ENCODE peak calls at places on chromosomes 11 and 22, in ten cellular contexts. E, N, B, F, G, X, K, U, T and M are unnamed samples.

GRCh38 chr11:2378527-2379210 is 1.6 kb downstream of the CD81 start:
- DNase-seq in E (no peak), N (peak), B (no peak), F (peak), G (peak), X (peak), K (peak), U (peak), T (no peak), M (no peak)

GRCh38 chr22:17563936-17564391 is 666 bp downstream of the SLC25A18 start:
- DNase-seq in E (no peak), N (peak), B (no peak), F (no peak), G (no peak), X (peak), K (peak), U (peak), T (no peak), M (no peak)

GRCh38 chr22:29003975-29004646 is 57.5 kb downstream of the C22orf31 start:
- DNase-seq in E (peak), N (peak), B (no peak), F (no peak), G (no peak), X (no peak), K (no peak), U (no peak), T (no peak), M (no peak)

GRCh38 chr11:63639195-63639832 is 25.1 kb upstream of the PLAAT3 start:
- DNase-seq in E (no peak), N (no peak), B (no peak), F (peak), G (peak), X (no peak), K (no peak), U (no peak), T (peak), M (no peak)

GRCh38 chr11:101127699-101128570 is 1.7 kb downstream of the PGR start:
- DNase-seq in E (no peak), N (no peak), B (no peak), F (peak), G (no peak), X (peak), K (no peak), U (peak), T (no peak), M (no peak)

GRCh38 chr22:41417622-41418390 is 28.8 kb downstream of the TOB2 start:
- DNase-seq in E (no peak), N (peak), B (no peak), F (no peak), G (peak), X (peak), K (no peak), U (peak), T (no peak), M (no peak)

GRCh38 chr22:35882226-35883027 is 146.2 kb downstream of the RBFOX2 start:
- DNase-seq in E (no peak), N (no peak), B (no peak), F (no peak), G (peak), X (no peak), K (peak), U (no peak), T (no peak), M (no peak)

GRCh38 chr11:22787565-22788162 is 41.9 kb downstream of the SVIP start:
- DNase-seq in E (peak), N (peak), B (peak), F (peak), G (peak), X (no peak), K (peak), U (no peak), T (peak), M (no peak)

GRCh38 chr11:71202598-71202944 is 49.8 kb downstream of the SHANK2 start:
- DNase-seq in E (no peak), N (no peak), B (no peak), F (no peak), G (no peak), X (no peak), K (no peak), U (no peak), T (no peak), M (no peak)

GRCh38 chr11:93484716-93485115 is 58.5 kb downstream of the SMCO4 start:
- DNase-seq in E (no peak), N (no peak), B (no peak), F (no peak), G (no peak), X (no peak), K (no peak), U (no peak), T (no peak), M (no peak)

GRCh38 chr22:39388261-39389011 is 11.1 kb upstream of the TAB1 start:
- DNase-seq in E (peak), N (peak), B (peak), F (peak), G (peak), X (peak), K (peak), U (peak), T (peak), M (no peak)

GRCh38 chr11:73463359-73463758 is 87.2 kb downstream of the RELT start:
- DNase-seq in E (peak), N (no peak), B (peak), F (peak), G (no peak), X (no peak), K (peak), U (no peak), T (no peak), M (peak)

GRCh38 chr11:16788141-16789060 is 50.0 kb downstream of the C11orf58 start:
- DNase-seq in E (peak), N (peak), B (peak), F (peak), G (peak), X (peak), K (peak), U (no peak), T (peak), M (peak)

GRCh38 chr11:69744435-69744834 is 30.7 kb downstream of the FGF4 start:
- DNase-seq in E (no peak), N (no peak), B (peak), F (peak), G (peak), X (no peak), K (peak), U (no peak), T (no peak), M (no peak)

GRCh38 chr11:47467372-47467771 is 18.4 kb upstream of the RAPSN start:
- DNase-seq in E (no peak), N (peak), B (no peak), F (no peak), G (no peak), X (no peak), K (no peak), U (no peak), T (no peak), M (no peak)

DNA sequence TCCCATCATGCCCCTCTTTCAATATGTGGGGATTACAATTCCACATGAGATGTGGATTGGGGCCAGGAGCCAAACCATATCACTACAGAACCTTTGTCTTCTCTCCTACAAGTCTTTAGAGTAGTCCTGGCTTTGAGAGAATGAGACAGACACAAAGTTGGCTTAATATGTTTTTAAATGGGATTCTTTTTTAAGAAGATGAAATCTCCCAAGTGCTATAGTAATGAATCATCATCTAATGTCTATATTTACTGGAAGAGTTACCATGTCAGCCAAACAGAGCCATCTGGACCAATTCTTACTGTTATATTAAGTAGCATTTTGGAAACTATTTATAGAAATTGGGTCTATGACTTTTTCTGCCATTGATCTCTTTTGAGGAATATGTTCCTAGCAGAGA is 38.1 kb upstream of the CARD18 start:
- DNase-seq in E (peak), N (no peak), B (peak), F (peak), G (peak), X (no peak), K (peak), U (no peak), T (no peak), M (no peak)
- H3K27ac ChIP-seq in E (no peak), N (no peak), B (no peak), F (no peak), G (no peak), X (no peak), K (peak), U (no peak), T (no peak), M (no peak)

DNA sequence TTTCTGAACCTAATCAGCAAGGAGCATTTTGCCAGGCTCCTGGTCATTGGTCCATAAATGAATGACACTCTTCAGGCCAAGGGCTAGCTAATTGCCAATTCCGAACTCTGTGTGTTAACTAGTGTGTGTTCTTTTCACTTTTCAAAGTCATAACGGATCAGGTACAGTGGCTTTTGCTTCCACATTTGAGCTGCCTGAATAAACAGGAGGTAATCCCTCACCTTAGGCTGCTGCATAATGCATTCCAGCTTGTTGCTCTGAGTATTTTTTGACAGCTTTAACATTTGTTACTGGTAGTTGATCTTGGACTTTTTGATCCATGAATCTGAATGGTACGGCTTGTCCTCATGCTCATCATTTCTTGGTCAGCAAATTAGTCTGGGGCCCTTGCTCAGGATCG is 485.1 kb downstream of the CNTN5 start:
- DNase-seq in E (no peak), N (no peak), B (no peak), F (no peak), G (no peak), X (no peak), K (no peak), U (no peak), T (no peak), M (no peak)
- H3K27ac ChIP-seq in E (no peak), N (no peak), B (no peak), F (peak), G (no peak), X (no peak), K (peak), U (no peak), T (no peak), M (no peak)

GRCh38 chr11:67055812-67056211 is 835 bp upstream of the RHOD start:
- DNase-seq in E (peak), N (no peak), B (peak), F (no peak), G (no peak), X (no peak), K (no peak), U (no peak), T (no peak), M (peak)
- H3K27ac ChIP-seq in E (peak), N (no peak), B (peak), F (no peak), G (no peak), X (peak), K (no peak), U (no peak), T (no peak), M (peak)

GRCh38 chr11:119615879-119616190 is 113.2 kb downstream of the NECTIN1 start:
- DNase-seq in E (no peak), N (no peak), B (no peak), F (no peak), G (no peak), X (no peak), K (no peak), U (no peak), T (no peak), M (peak)
- H3K27ac ChIP-seq in E (peak), N (peak), B (peak), F (peak), G (peak), X (no peak), K (peak), U (no peak), T (no peak), M (peak)